ENCODE peak calls at places on chromosomes 6 and 20, in nine cellular contexts. E is A549, V is IMR-90, U is thyroid gland, L is sigmoid colon, O is lower leg skin, K is AG09309, A is heart right ventricle, Z is K562. J is an unnamed sample.
A peak's percentile ranks its signal among the peaks of the same experiment; 100 is the strongest.

GRCh38 chr6:155120034-155120433 is 124.9 kb downstream of the TIAM2 start:
- DNase-seq in L (no peak), U (no peak), K (no peak), E (no peak), V (no peak), O (no peak), Z (no peak), A (no peak), J (peak; percentile 61)

GRCh38 chr20:51720854-51721253 is 47.3 kb downstream of the ATP9A start:
- DNase-seq in L (no peak), Z (no peak), V (no peak), K (no peak), O (no peak), A (no peak), U (no peak), E (no peak), J (no peak)

GRCh38 chr6:45226081-45226480 is 102.0 kb upstream of the RUNX2 start:
- DNase-seq in K (no peak), L (no peak), U (no peak), V (no peak), A (no peak), Z (no peak), O (no peak), E (no peak), J (no peak)

GRCh38 chr6:169961772-169962561 is 210.5 kb downstream of the ERMARD start:
- DNase-seq in Z (no peak), L (peak; percentile 75), O (no peak), U (no peak), E (no peak), K (no peak), V (no peak), A (peak; percentile 53), J (no peak)

GRCh38 chr20:51104960-51105460 is 82.1 kb upstream of the KCNG1 start:
- DNase-seq in V (no peak), A (no peak), Z (no peak), L (no peak), E (no peak), K (no peak), U (no peak), O (no peak), J (no peak)

GRCh38 chr20:53966774-53967398 is 103.5 kb downstream of the BCAS1 start:
- DNase-seq in O (no peak), Z (no peak), L (no peak), K (no peak), E (no peak), A (no peak), V (no peak), U (no peak), J (no peak)

GRCh38 chr20:23146111-23146640 is 60.1 kb upstream of the CD93 start:
- DNase-seq in E (no peak), L (peak; percentile 35), Z (no peak), K (no peak), U (no peak), V (no peak), A (no peak), O (no peak), J (no peak)

GRCh38 chr20:62212309-62212708 is 7.8 kb downstream of the HRH3 start:
- DNase-seq in U (no peak), L (no peak), E (no peak), K (no peak), V (no peak), O (no peak), A (peak; percentile 5), Z (no peak), J (no peak)

GRCh38 chr20:9919271-9920014 is 80.6 kb upstream of the PAK5 start:
- DNase-seq in L (no peak), V (no peak), Z (no peak), U (no peak), E (no peak), K (no peak), A (no peak), O (no peak), J (no peak)

GRCh38 chr6:5898563-5898962 is 108.2 kb downstream of the NRN1 start:
- DNase-seq in A (no peak), U (no peak), E (no peak), Z (peak; percentile 18), O (no peak), L (no peak), K (no peak), V (no peak), J (peak; percentile 55)

GRCh38 chr6:89818977-89819335 is 638 bp downstream of the MDN1 start:
- DNase-seq in Z (no peak), K (no peak), U (peak; percentile 44), L (no peak), O (no peak), E (peak; percentile 21), V (peak; percentile 30), A (no peak), J (no peak)

GRCh38 chr20:33667245-33668086 is 723 bp downstream of the ACTL10 start:
- DNase-seq in O (no peak), A (peak; percentile 85), V (peak; percentile 54), L (peak; percentile 86), K (no peak), U (peak; percentile 80), E (no peak), Z (no peak), J (peak; percentile 35)

GRCh38 chr20:33668087-33668790 is 1.5 kb downstream of the ACTL10 start:
- DNase-seq in Z (peak; percentile 58), O (no peak), A (peak; percentile 9), K (no peak), U (no peak), V (no peak), L (peak; percentile 93), E (peak; percentile 51), J (peak; percentile 78)

GRCh38 chr20:33664762-33665144 is 2.0 kb upstream of the ACTL10 start:
- DNase-seq in U (no peak), V (no peak), E (no peak), O (no peak), Z (no peak), A (no peak), K (no peak), L (no peak), J (no peak)

GRCh38 chr20:33668791-33669155 is 2.0 kb downstream of the ACTL10 start:
- DNase-seq in L (no peak), U (no peak), K (no peak), Z (no peak), E (no peak), A (peak; percentile 13), V (no peak), O (no peak), J (no peak)

GRCh38 chr20:33666293-33667244 is at the start of gene ACTL10:
- DNase-seq in K (peak; percentile 91), L (peak; percentile 100), E (no peak), V (peak; percentile 96), A (peak; percentile 98), O (peak; percentile 97), Z (peak; percentile 82), U (peak; percentile 100), J (peak; percentile 90)
- H3K4me3 ChIP-seq in K (peak within 1 kb of the TSS; percentile 43), L (peak within 1 kb of the TSS; percentile 66), E (no peak within 1 kb of the TSS), V (peak within 1 kb of the TSS; percentile 29), A (peak within 1 kb of the TSS; percentile 63), O (peak within 1 kb of the TSS; percentile 25), Z (no peak within 1 kb of the TSS), U (peak within 1 kb of the TSS; percentile 66), J (peak within 1 kb of the TSS; percentile 43)

DNA sequence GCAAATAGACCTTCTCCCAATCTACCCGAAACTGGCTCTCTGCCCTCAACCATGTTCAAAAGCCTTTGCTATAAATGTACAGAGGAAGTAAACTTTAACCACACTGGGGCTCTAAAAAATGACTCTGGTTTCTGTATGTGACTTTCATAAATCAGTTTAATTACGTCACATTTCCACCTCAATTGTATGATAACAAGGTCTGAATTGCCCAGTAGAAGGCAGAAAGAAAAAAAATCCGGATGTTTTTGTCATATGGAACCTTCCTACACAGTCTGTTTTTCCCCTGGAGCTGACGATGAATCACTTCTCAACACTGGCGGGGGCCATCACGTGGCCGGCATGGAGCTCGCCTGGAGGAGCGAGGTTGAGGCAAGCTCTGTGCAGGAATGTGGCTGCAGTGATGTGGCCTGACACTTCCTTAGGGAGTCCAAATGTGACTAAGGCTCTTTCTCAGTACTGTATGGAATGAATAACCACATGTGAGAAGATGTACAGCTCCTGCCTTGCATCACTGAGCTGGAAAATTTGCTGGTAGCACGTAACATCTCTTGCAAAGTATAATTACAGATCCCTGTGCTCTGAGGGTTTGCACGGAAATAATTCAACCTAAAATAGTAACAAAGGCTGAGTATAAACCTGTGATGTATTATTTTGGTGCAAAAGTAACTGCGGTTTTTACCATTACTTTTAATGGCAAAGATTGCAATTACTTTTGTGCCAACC is 58.5 kb upstream of the SNX9 start:
- DNase-seq in K (peak; percentile 100), L (peak; percentile 95), A (peak; percentile 69), U (peak; percentile 37), Z (peak; percentile 73), E (peak; percentile 88), O (peak; percentile 94), V (peak; percentile 100), J (no peak)
- TF ChIP-seq CTCF in K (no peak), L (no peak), A (no peak), U (no peak), Z (no peak), E (no peak), O (no peak), V (no peak), J (no peak)

DNA sequence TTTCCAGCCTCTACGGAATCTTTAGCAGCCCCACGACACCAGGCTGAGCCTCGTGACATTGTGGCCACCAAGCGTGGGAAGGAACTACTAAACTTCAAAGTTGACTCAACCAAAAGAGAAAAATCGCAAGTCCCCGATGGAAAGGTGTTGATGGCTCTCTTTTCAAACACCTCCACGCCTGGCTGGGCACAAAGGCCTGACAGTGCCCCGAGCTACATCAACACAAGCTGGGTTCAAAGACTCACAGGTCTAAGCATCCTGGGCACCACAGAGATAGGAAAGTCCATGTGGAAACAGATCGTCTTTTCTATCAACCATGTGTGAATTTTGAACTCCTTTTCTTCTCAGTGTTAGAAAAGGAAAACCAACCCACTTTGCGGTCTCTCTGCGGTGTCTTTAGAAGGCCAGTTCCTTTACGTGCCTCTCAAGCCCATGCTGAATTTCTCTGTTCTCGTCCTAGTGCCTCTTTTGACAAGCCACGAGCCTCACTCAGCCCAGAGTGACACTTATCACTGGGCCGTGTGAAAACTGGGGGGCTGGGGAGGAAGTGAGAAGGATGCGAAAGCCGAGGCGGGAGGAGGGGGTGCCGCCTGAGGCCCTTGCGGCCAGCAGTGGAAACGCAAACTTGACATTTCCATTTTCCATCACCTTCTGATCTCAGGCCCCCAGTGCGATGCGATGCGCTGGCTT is 59.4 kb downstream of the GFOD1 start:
- DNase-seq in Z (no peak), V (no peak), O (no peak), E (no peak), A (no peak), U (peak; percentile 78), L (no peak), K (no peak), J (no peak)
- H3K4me3 ChIP-seq in Z (no peak overlapping the region), V (no peak overlapping the region), O (no peak overlapping the region), E (no peak overlapping the region), A (no peak overlapping the region), U (no peak overlapping the region), L (no peak overlapping the region), K (no peak overlapping the region), J (no peak overlapping the region)

DNA sequence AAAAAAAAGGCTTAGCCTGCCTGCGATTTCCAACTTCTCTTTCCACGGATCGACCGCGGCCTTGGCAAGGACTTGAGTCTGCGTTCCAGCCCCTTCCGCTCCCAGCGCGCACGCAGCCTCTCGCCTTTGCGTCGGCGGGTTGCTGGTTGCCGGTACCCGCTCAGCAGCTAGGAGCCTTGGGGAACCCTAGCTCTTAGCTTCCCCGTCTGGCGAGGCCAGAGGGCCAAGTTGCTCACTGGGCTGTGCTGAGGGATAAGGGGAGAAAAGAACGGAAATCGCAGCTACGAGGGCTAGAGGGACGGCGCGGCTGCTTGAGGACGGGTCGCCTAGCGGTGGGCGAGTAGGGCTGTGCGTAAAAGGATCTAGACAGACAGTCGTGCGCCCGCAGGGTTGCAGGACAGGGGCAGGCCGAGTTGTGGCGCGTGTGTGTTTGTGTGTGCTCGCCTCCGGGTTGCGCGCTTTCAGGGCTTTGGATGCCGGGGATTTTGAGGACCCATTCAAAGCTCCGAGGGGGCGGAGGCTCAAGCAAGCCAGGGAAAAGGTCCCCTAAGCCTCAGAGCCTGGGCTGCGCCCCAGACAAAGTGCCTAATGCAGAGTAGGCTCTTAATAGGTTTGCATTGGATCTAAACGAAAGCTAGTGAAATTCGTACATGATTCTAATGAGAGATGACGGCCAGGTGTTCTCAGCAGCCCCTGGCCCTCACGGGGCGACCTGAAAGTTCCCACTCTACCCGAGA is 40.5 kb upstream of the OSTM1 start:
- DNase-seq in L (peak; percentile 77), E (peak; percentile 41), Z (no peak), V (peak; percentile 55), K (no peak), A (peak; percentile 68), O (no peak), U (peak; percentile 34), J (no peak)
- TF ChIP-seq CTCF in L (no peak), E (no peak), Z (no peak), V (no peak), K (no peak), A (no peak), O (no peak), U (no peak), J (no peak)